ENCODE peak calls at places on chromosome 6, in four cellular contexts. Q is IMR-90, I is transverse colon, M is sigmoid colon. T is an unnamed sample.

GRCh38 chr6:54503144-54503543 is 194.9 kb downstream of the TINAG start:
- DNase-seq in Q (no peak), I (no peak), M (no peak), T (no peak)

GRCh38 chr6:143158113-143158581 is 97.5 kb downstream of the AIG1 start:
- DNase-seq in Q (peak; percentile 38), I (no peak), M (no peak), T (no peak)

GRCh38 chr6:22418714-22419113 is 121.9 kb upstream of the PRL start:
- DNase-seq in Q (no peak), I (no peak), M (no peak), T (no peak)

GRCh38 chr6:154981071-154981373 is 14.1 kb upstream of the TIAM2 start:
- DNase-seq in Q (no peak), I (no peak), M (no peak), T (no peak)

GRCh38 chr6:21426841-21427490 is 166.6 kb upstream of the SOX4 start:
- DNase-seq in Q (no peak), I (no peak), M (no peak), T (no peak)

GRCh38 chr6:72553531-72554202 is 68.2 kb upstream of the KCNQ5 start:
- DNase-seq in Q (peak; percentile 93), I (no peak), M (no peak), T (no peak)

GRCh38 chr6:73556796-73557195 is 36.0 kb upstream of the EEF1A1 start:
- DNase-seq in Q (no peak), I (no peak), M (no peak), T (no peak)

GRCh38 chr6:40044196-40044595 is 109.9 kb upstream of the MOCS1 start:
- DNase-seq in Q (no peak), I (no peak), M (no peak), T (no peak)

GRCh38 chr6:44012078-44012493 is 115.2 kb downstream of the MRPL14 start:
- DNase-seq in Q (peak; percentile 99), I (no peak), M (peak; percentile 29), T (no peak)

GRCh38 chr6:42727084-42727601 is 4.7 kb upstream of the PRPH2 start:
- DNase-seq in Q (peak; percentile 21), I (no peak), M (peak; percentile 79), T (peak; percentile 57)
- H3K4me3 ChIP-seq in Q (peak overlapping the region; percentile 43), I (peak overlapping the region; percentile 59), M (peak overlapping the region; percentile 31), T (no peak overlapping the region)

GRCh38 chr6:41650120-41650519 is 11.9 kb downstream of the MDFI start:
- DNase-seq in Q (no peak), I (no peak), M (no peak), T (no peak)

GRCh38 chr6:41649596-41649995 is 11.3 kb downstream of the MDFI start:
- DNase-seq in Q (no peak), I (no peak), M (no peak), T (peak; percentile 28)

GRCh38 chr6:41647061-41647511 is 8.8 kb downstream of the MDFI start:
- DNase-seq in Q (no peak), I (no peak), M (no peak), T (no peak)

GRCh38 chr6:41648070-41648585 is 9.9 kb downstream of the MDFI start:
- DNase-seq in Q (no peak), I (no peak), M (no peak), T (no peak)

GRCh38 chr6:41648921-41649320 is 10.7 kb downstream of the MDFI start:
- DNase-seq in Q (no peak), I (no peak), M (no peak), T (no peak)
- H3K36me3 ChIP-seq in Q (no peaks in the 10 kb centered on the region), I (no peaks in the 10 kb centered on the region), M (no peaks in the 10 kb centered on the region), T (peaks cover 6% of the 10 kb centered on the region)

DNA sequence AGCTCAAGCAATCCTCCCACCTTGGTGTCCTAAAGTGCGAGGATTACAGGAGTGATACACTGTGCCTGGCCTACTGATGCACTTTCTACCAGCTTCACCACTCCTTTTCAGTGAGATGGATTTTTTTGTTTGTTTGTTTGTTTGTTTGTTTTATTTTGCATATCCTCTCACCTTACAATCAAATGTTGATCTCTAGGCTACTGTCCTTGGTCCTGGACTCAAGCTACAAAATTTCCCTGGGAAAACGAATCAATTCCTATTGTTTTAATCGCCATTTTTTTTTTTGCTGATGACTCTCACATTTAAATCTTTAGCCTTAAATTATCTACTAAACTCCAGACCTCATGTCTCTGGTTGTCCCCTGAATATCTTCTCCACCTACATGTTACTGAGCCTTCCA is 3.5 kb upstream of the RIPPLY2 start:
- DNase-seq in Q (no peak), I (no peak), M (no peak), T (no peak)
- H3K27me3 ChIP-seq in Q (peaks cover 16% of the 10 kb centered on the region), I (peaks cover 56% of the 10 kb centered on the region), M (no peaks in the 10 kb centered on the region), T (peaks cover 24% of the 10 kb centered on the region)

DNA sequence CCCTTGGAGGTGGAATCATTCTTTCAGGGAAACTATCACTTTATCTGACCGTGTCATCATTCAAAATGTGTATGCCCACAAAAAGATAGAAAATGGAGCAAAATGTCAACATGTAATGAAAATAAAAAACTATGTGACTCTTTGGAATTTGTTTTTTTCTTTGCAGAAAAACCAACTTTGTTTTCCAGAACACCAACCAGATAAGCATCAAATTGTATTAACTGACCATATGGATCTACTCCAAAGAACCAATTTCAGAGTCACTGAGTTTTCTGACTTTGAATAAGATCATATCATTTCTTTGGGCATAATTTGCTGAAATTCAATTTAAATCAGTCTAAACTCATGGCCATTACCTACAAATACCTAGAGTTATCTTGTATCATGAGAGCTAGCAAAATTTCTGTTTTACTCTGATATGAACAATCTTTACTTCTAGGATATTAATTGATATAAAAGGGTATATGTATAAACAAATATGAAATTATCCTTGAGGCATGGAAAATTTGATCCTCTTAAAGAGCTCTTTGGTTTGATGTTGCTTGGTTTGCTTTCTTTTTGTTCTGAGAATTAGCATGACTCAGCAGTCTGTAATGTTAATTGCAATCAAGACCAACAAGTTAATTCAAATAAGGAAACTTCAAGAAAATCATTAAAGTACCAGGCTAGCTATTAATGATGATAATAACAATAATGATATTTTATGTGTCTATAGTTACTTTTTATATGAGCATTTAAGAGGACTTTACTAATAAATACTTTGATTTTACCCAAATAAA is 444.4 kb upstream of the MARCKS start:
- DNase-seq in Q (no peak), I (no peak), M (no peak), T (no peak)
- H3K4me3 ChIP-seq in Q (no peak overlapping the region), I (no peak overlapping the region), M (no peak overlapping the region), T (no peak overlapping the region)

GRCh38 chr6:161104966-161105365 is 113.4 kb downstream of the MAP3K4 start:
- DNase-seq in Q (peak; percentile 33), I (no peak), M (no peak), T (no peak)
- H3K36me3 ChIP-seq in Q (peaks cover 16% of the 10 kb centered on the region), I (peaks cover 27% of the 10 kb centered on the region), M (peaks cover 16% of the 10 kb centered on the region), T (peaks cover 20% of the 10 kb centered on the region)